ENCODE peak calls at places on chromosome 11, in seven cellular contexts. One of them, this sample, is unnamed.

GRCh38 chr11:33317662-33318061 is 60.5 kb downstream of the HIPK3 start:
- DNase-seq in ELR: peak
- DNase-seq in left lobe of liver: no peak
- DNase-seq in effector memory CD4-positive, alpha-beta T cell: no peak
- DNase-seq in naive thymus-derived CD8-positive, alpha-beta T cell: no peak
- DNase-seq in pancreas: no peak
- DNase-seq in PC-9: no peak
- DNase-seq in this sample: no peak

GRCh38 chr11:80855975-80856524 is 1415.2 kb upstream of the TENM4 start:
- DNase-seq in ELR: no peak
- DNase-seq in left lobe of liver: no peak
- DNase-seq in effector memory CD4-positive, alpha-beta T cell: no peak
- DNase-seq in naive thymus-derived CD8-positive, alpha-beta T cell: no peak
- DNase-seq in pancreas: no peak
- DNase-seq in PC-9: no peak
- DNase-seq in this sample: no peak

GRCh38 chr11:131223198-131223975 is 147.0 kb upstream of the NTM start:
- DNase-seq in ELR: no peak
- DNase-seq in left lobe of liver: no peak
- DNase-seq in effector memory CD4-positive, alpha-beta T cell: no peak
- DNase-seq in naive thymus-derived CD8-positive, alpha-beta T cell: no peak
- DNase-seq in pancreas: no peak
- DNase-seq in PC-9: no peak
- DNase-seq in this sample: no peak

GRCh38 chr11:31720666-31721199 is 90.4 kb downstream of the PAX6 start:
- DNase-seq in ELR: no peak
- DNase-seq in left lobe of liver: no peak
- DNase-seq in effector memory CD4-positive, alpha-beta T cell: no peak
- DNase-seq in naive thymus-derived CD8-positive, alpha-beta T cell: no peak
- DNase-seq in pancreas: no peak
- DNase-seq in PC-9: no peak
- DNase-seq in this sample: no peak

GRCh38 chr11:111301004-111301839 is 2.9 kb downstream of the POU2AF3 start:
- DNase-seq in ELR: no peak
- DNase-seq in left lobe of liver: peak
- DNase-seq in effector memory CD4-positive, alpha-beta T cell: no peak
- DNase-seq in naive thymus-derived CD8-positive, alpha-beta T cell: no peak
- DNase-seq in pancreas: no peak
- DNase-seq in PC-9: no peak
- DNase-seq in this sample: no peak

GRCh38 chr11:129295746-129296145 is 79.9 kb upstream of the BARX2 start:
- DNase-seq in ELR: no peak
- DNase-seq in left lobe of liver: no peak
- DNase-seq in effector memory CD4-positive, alpha-beta T cell: no peak
- DNase-seq in naive thymus-derived CD8-positive, alpha-beta T cell: no peak
- DNase-seq in pancreas: no peak
- DNase-seq in PC-9: peak
- DNase-seq in this sample: no peak

GRCh38 chr11:46896719-46897406 is 21.5 kb downstream of the LRP4 start:
- DNase-seq in ELR: peak
- DNase-seq in left lobe of liver: no peak
- DNase-seq in effector memory CD4-positive, alpha-beta T cell: no peak
- DNase-seq in naive thymus-derived CD8-positive, alpha-beta T cell: no peak
- DNase-seq in pancreas: no peak
- DNase-seq in PC-9: no peak
- DNase-seq in this sample: no peak

GRCh38 chr11:43555811-43556210 is 124.7 kb upstream of the HSD17B12 start:
- DNase-seq in ELR: no peak
- DNase-seq in left lobe of liver: peak
- DNase-seq in effector memory CD4-positive, alpha-beta T cell: no peak
- DNase-seq in naive thymus-derived CD8-positive, alpha-beta T cell: no peak
- DNase-seq in pancreas: no peak
- DNase-seq in PC-9: no peak
- DNase-seq in this sample: no peak

GRCh38 chr11:122691751-122692150 is 36.2 kb downstream of the UBASH3B start:
- DNase-seq in ELR: no peak
- DNase-seq in left lobe of liver: no peak
- DNase-seq in effector memory CD4-positive, alpha-beta T cell: no peak
- DNase-seq in naive thymus-derived CD8-positive, alpha-beta T cell: no peak
- DNase-seq in pancreas: no peak
- DNase-seq in PC-9: no peak
- DNase-seq in this sample: no peak

GRCh38 chr11:35539781-35540281 is 14.4 kb upstream of the PAMR1 start:
- DNase-seq in ELR: peak
- DNase-seq in left lobe of liver: no peak
- DNase-seq in effector memory CD4-positive, alpha-beta T cell: no peak
- DNase-seq in naive thymus-derived CD8-positive, alpha-beta T cell: no peak
- DNase-seq in pancreas: no peak
- DNase-seq in PC-9: no peak
- DNase-seq in this sample: no peak

GRCh38 chr11:3091846-3092602 is 34.8 kb upstream of the CARS1 start:
- DNase-seq in ELR: peak
- DNase-seq in left lobe of liver: peak
- DNase-seq in effector memory CD4-positive, alpha-beta T cell: peak
- DNase-seq in naive thymus-derived CD8-positive, alpha-beta T cell: peak
- DNase-seq in pancreas: peak
- DNase-seq in PC-9: peak
- DNase-seq in this sample: peak

GRCh38 chr11:34366522-34366921 is 8.7 kb upstream of the ABTB2 start:
- DNase-seq in ELR: peak
- DNase-seq in left lobe of liver: no peak
- DNase-seq in effector memory CD4-positive, alpha-beta T cell: no peak
- DNase-seq in naive thymus-derived CD8-positive, alpha-beta T cell: no peak
- DNase-seq in pancreas: peak
- DNase-seq in PC-9: peak
- DNase-seq in this sample: no peak

GRCh38 chr11:57462597-57462996 is 2.3 kb downstream of the RTN4RL2 start:
- DNase-seq in ELR: no peak
- DNase-seq in left lobe of liver: no peak
- DNase-seq in effector memory CD4-positive, alpha-beta T cell: no peak
- DNase-seq in naive thymus-derived CD8-positive, alpha-beta T cell: no peak
- DNase-seq in pancreas: no peak
- DNase-seq in PC-9: no peak
- DNase-seq in this sample: no peak

GRCh38 chr11:125945011-125945796 is 640 bp upstream of the VSIG10L2 start:
- DNase-seq in ELR: no peak
- DNase-seq in left lobe of liver: peak
- DNase-seq in effector memory CD4-positive, alpha-beta T cell: no peak
- DNase-seq in naive thymus-derived CD8-positive, alpha-beta T cell: no peak
- DNase-seq in pancreas: no peak
- DNase-seq in PC-9: no peak
- DNase-seq in this sample: no peak

GRCh38 chr11:19658344-19658743 is 54.3 kb upstream of the NAV2 start:
- DNase-seq in ELR: peak
- DNase-seq in left lobe of liver: no peak
- DNase-seq in effector memory CD4-positive, alpha-beta T cell: no peak
- DNase-seq in naive thymus-derived CD8-positive, alpha-beta T cell: no peak
- DNase-seq in pancreas: no peak
- DNase-seq in PC-9: no peak
- DNase-seq in this sample: no peak

GRCh38 chr11:116984589-116984988 is 113.6 kb downstream of the SIK3 start:
- DNase-seq in ELR: peak
- DNase-seq in left lobe of liver: no peak
- DNase-seq in effector memory CD4-positive, alpha-beta T cell: no peak
- DNase-seq in naive thymus-derived CD8-positive, alpha-beta T cell: no peak
- DNase-seq in pancreas: no peak
- DNase-seq in PC-9: no peak
- DNase-seq in this sample: no peak

GRCh38 chr11:72421351-72421750 is 13.0 kb downstream of the CLPB start:
- DNase-seq in ELR: peak
- DNase-seq in left lobe of liver: no peak
- DNase-seq in effector memory CD4-positive, alpha-beta T cell: no peak
- DNase-seq in naive thymus-derived CD8-positive, alpha-beta T cell: no peak
- DNase-seq in pancreas: no peak
- DNase-seq in PC-9: no peak
- DNase-seq in this sample: no peak

GRCh38 chr11:128291835-128292234 is 295.5 kb downstream of the ETS1 start:
- DNase-seq in ELR: no peak
- DNase-seq in left lobe of liver: no peak
- DNase-seq in effector memory CD4-positive, alpha-beta T cell: peak
- DNase-seq in naive thymus-derived CD8-positive, alpha-beta T cell: peak
- DNase-seq in pancreas: no peak
- DNase-seq in PC-9: no peak
- DNase-seq in this sample: no peak

GRCh38 chr11:121590772-121591404 is 138.1 kb upstream of the SORL1-AS1 start:
- DNase-seq in ELR: no peak
- DNase-seq in left lobe of liver: no peak
- DNase-seq in effector memory CD4-positive, alpha-beta T cell: no peak
- DNase-seq in naive thymus-derived CD8-positive, alpha-beta T cell: no peak
- DNase-seq in pancreas: no peak
- DNase-seq in PC-9: no peak
- DNase-seq in this sample: no peak

GRCh38 chr11:120694706-120695105 is 183.2 kb downstream of the GRIK4 start:
- DNase-seq in ELR: no peak
- DNase-seq in left lobe of liver: no peak
- DNase-seq in effector memory CD4-positive, alpha-beta T cell: no peak
- DNase-seq in naive thymus-derived CD8-positive, alpha-beta T cell: no peak
- DNase-seq in pancreas: no peak
- DNase-seq in PC-9: no peak
- DNase-seq in this sample: no peak

GRCh38 chr11:46392421-46393230 is 1.1 kb upstream of the CHRM4 start:
- DNase-seq in ELR: peak
- DNase-seq in left lobe of liver: peak
- DNase-seq in effector memory CD4-positive, alpha-beta T cell: peak
- DNase-seq in naive thymus-derived CD8-positive, alpha-beta T cell: peak
- DNase-seq in pancreas: peak
- DNase-seq in PC-9: peak
- DNase-seq in this sample: peak

GRCh38 chr11:69102161-69102695 is 53.5 kb downstream of the TPCN2 start:
- DNase-seq in ELR: no peak
- DNase-seq in left lobe of liver: no peak
- DNase-seq in effector memory CD4-positive, alpha-beta T cell: no peak
- DNase-seq in naive thymus-derived CD8-positive, alpha-beta T cell: no peak
- DNase-seq in pancreas: no peak
- DNase-seq in PC-9: no peak
- DNase-seq in this sample: no peak